ENCODE peak calls at places on chromosomes 13 and 19, in six cellular contexts. One of them, this sample, is unnamed.

GRCh38 chr13:23506071-23506820 is 64.0 kb upstream of the TNFRSF19 start:
- DNase-seq in stimulated activated CD8-positive, alpha-beta memory T cell treated with anti-CD3 and anti-CD28 coated beads, Interleukin-12 subunit alpha, Interleukin-12 subunit beta, amount 100 ng/mL, for 4 hours: no peak
- DNase-seq in AG04450: no peak
- DNase-seq in SHP77: no peak
- DNase-seq in A172: peak
- DNase-seq in activated naive CD4-positive, alpha-beta T cell treated with anti-CD3 and anti-CD28 coated beads, Interleukin-2, amount 50 U/mL, for 16 hours: no peak
- DNase-seq in this sample: no peak

GRCh38 chr19:7908078-7908699 is 4.5 kb downstream of the MAP2K7 start:
- DNase-seq in stimulated activated CD8-positive, alpha-beta memory T cell treated with anti-CD3 and anti-CD28 coated beads, Interleukin-12 subunit alpha, Interleukin-12 subunit beta, amount 100 ng/mL, for 4 hours: no peak
- DNase-seq in AG04450: no peak
- DNase-seq in SHP77: no peak
- DNase-seq in A172: no peak
- DNase-seq in activated naive CD4-positive, alpha-beta T cell treated with anti-CD3 and anti-CD28 coated beads, Interleukin-2, amount 50 U/mL, for 16 hours: no peak
- DNase-seq in this sample: no peak

GRCh38 chr19:40380199-40381037 is 9.6 kb downstream of the HIPK4 start:
- DNase-seq in stimulated activated CD8-positive, alpha-beta memory T cell treated with anti-CD3 and anti-CD28 coated beads, Interleukin-12 subunit alpha, Interleukin-12 subunit beta, amount 100 ng/mL, for 4 hours: no peak
- DNase-seq in AG04450: no peak
- DNase-seq in SHP77: no peak
- DNase-seq in A172: no peak
- DNase-seq in activated naive CD4-positive, alpha-beta T cell treated with anti-CD3 and anti-CD28 coated beads, Interleukin-2, amount 50 U/mL, for 16 hours: no peak
- DNase-seq in this sample: no peak

GRCh38 chr19:38700933-38701454 is 43.3 kb downstream of the CAPN12 start:
- DNase-seq in stimulated activated CD8-positive, alpha-beta memory T cell treated with anti-CD3 and anti-CD28 coated beads, Interleukin-12 subunit alpha, Interleukin-12 subunit beta, amount 100 ng/mL, for 4 hours: no peak
- DNase-seq in AG04450: no peak
- DNase-seq in SHP77: no peak
- DNase-seq in A172: no peak
- DNase-seq in activated naive CD4-positive, alpha-beta T cell treated with anti-CD3 and anti-CD28 coated beads, Interleukin-2, amount 50 U/mL, for 16 hours: no peak
- DNase-seq in this sample: no peak

GRCh38 chr19:3094638-3095374 is 644 bp downstream of the GNA11 start:
- DNase-seq in stimulated activated CD8-positive, alpha-beta memory T cell treated with anti-CD3 and anti-CD28 coated beads, Interleukin-12 subunit alpha, Interleukin-12 subunit beta, amount 100 ng/mL, for 4 hours: no peak
- DNase-seq in AG04450: no peak
- DNase-seq in SHP77: no peak
- DNase-seq in A172: no peak
- DNase-seq in activated naive CD4-positive, alpha-beta T cell treated with anti-CD3 and anti-CD28 coated beads, Interleukin-2, amount 50 U/mL, for 16 hours: peak
- DNase-seq in this sample: no peak

GRCh38 chr13:40261947-40262346 is 404.5 kb downstream of the FOXO1 start:
- DNase-seq in stimulated activated CD8-positive, alpha-beta memory T cell treated with anti-CD3 and anti-CD28 coated beads, Interleukin-12 subunit alpha, Interleukin-12 subunit beta, amount 100 ng/mL, for 4 hours: no peak
- DNase-seq in AG04450: no peak
- DNase-seq in SHP77: no peak
- DNase-seq in A172: no peak
- DNase-seq in activated naive CD4-positive, alpha-beta T cell treated with anti-CD3 and anti-CD28 coated beads, Interleukin-2, amount 50 U/mL, for 16 hours: no peak
- DNase-seq in this sample: no peak

GRCh38 chr13:21106089-21106488 is 44.7 kb upstream of the LATS2 start:
- DNase-seq in stimulated activated CD8-positive, alpha-beta memory T cell treated with anti-CD3 and anti-CD28 coated beads, Interleukin-12 subunit alpha, Interleukin-12 subunit beta, amount 100 ng/mL, for 4 hours: no peak
- DNase-seq in AG04450: peak
- DNase-seq in SHP77: no peak
- DNase-seq in A172: peak
- DNase-seq in activated naive CD4-positive, alpha-beta T cell treated with anti-CD3 and anti-CD28 coated beads, Interleukin-2, amount 50 U/mL, for 16 hours: no peak
- DNase-seq in this sample: no peak

GRCh38 chr13:113864303-113864890 is 521 bp upstream of the GAS6 start:
- DNase-seq in stimulated activated CD8-positive, alpha-beta memory T cell treated with anti-CD3 and anti-CD28 coated beads, Interleukin-12 subunit alpha, Interleukin-12 subunit beta, amount 100 ng/mL, for 4 hours: no peak
- DNase-seq in AG04450: no peak
- DNase-seq in SHP77: no peak
- DNase-seq in A172: no peak
- DNase-seq in activated naive CD4-positive, alpha-beta T cell treated with anti-CD3 and anti-CD28 coated beads, Interleukin-2, amount 50 U/mL, for 16 hours: no peak
- DNase-seq in this sample: no peak

GRCh38 chr13:97258801-97259200 is 36.7 kb downstream of the MBNL2 start:
- DNase-seq in stimulated activated CD8-positive, alpha-beta memory T cell treated with anti-CD3 and anti-CD28 coated beads, Interleukin-12 subunit alpha, Interleukin-12 subunit beta, amount 100 ng/mL, for 4 hours: no peak
- DNase-seq in AG04450: no peak
- DNase-seq in SHP77: no peak
- DNase-seq in A172: no peak
- DNase-seq in activated naive CD4-positive, alpha-beta T cell treated with anti-CD3 and anti-CD28 coated beads, Interleukin-2, amount 50 U/mL, for 16 hours: no peak
- DNase-seq in this sample: no peak

GRCh38 chr19:2722541-2723344 is 1.6 kb upstream of the DIRAS1 start:
- DNase-seq in stimulated activated CD8-positive, alpha-beta memory T cell treated with anti-CD3 and anti-CD28 coated beads, Interleukin-12 subunit alpha, Interleukin-12 subunit beta, amount 100 ng/mL, for 4 hours: no peak
- DNase-seq in AG04450: no peak
- DNase-seq in SHP77: peak
- DNase-seq in A172: peak
- DNase-seq in activated naive CD4-positive, alpha-beta T cell treated with anti-CD3 and anti-CD28 coated beads, Interleukin-2, amount 50 U/mL, for 16 hours: no peak
- DNase-seq in this sample: no peak

GRCh38 chr19:16113727-16114126 is 2.0 kb downstream of the RAB8A start:
- DNase-seq in stimulated activated CD8-positive, alpha-beta memory T cell treated with anti-CD3 and anti-CD28 coated beads, Interleukin-12 subunit alpha, Interleukin-12 subunit beta, amount 100 ng/mL, for 4 hours: no peak
- DNase-seq in AG04450: no peak
- DNase-seq in SHP77: no peak
- DNase-seq in A172: no peak
- DNase-seq in activated naive CD4-positive, alpha-beta T cell treated with anti-CD3 and anti-CD28 coated beads, Interleukin-2, amount 50 U/mL, for 16 hours: no peak
- DNase-seq in this sample: no peak

GRCh38 chr19:8552810-8553209 is 24.4 kb downstream of the MYO1F start:
- DNase-seq in stimulated activated CD8-positive, alpha-beta memory T cell treated with anti-CD3 and anti-CD28 coated beads, Interleukin-12 subunit alpha, Interleukin-12 subunit beta, amount 100 ng/mL, for 4 hours: no peak
- DNase-seq in AG04450: no peak
- DNase-seq in SHP77: peak
- DNase-seq in A172: peak
- DNase-seq in activated naive CD4-positive, alpha-beta T cell treated with anti-CD3 and anti-CD28 coated beads, Interleukin-2, amount 50 U/mL, for 16 hours: no peak
- DNase-seq in this sample: no peak

GRCh38 chr19:11284535-11284934 is 11.4 kb upstream of the TSPAN16 start:
- DNase-seq in stimulated activated CD8-positive, alpha-beta memory T cell treated with anti-CD3 and anti-CD28 coated beads, Interleukin-12 subunit alpha, Interleukin-12 subunit beta, amount 100 ng/mL, for 4 hours: no peak
- DNase-seq in AG04450: no peak
- DNase-seq in SHP77: no peak
- DNase-seq in A172: no peak
- DNase-seq in activated naive CD4-positive, alpha-beta T cell treated with anti-CD3 and anti-CD28 coated beads, Interleukin-2, amount 50 U/mL, for 16 hours: no peak
- DNase-seq in this sample: no peak

GRCh38 chr19:44725251-44725650 is 23.3 kb upstream of the BCL3 start:
- DNase-seq in stimulated activated CD8-positive, alpha-beta memory T cell treated with anti-CD3 and anti-CD28 coated beads, Interleukin-12 subunit alpha, Interleukin-12 subunit beta, amount 100 ng/mL, for 4 hours: no peak
- DNase-seq in AG04450: no peak
- DNase-seq in SHP77: no peak
- DNase-seq in A172: no peak
- DNase-seq in activated naive CD4-positive, alpha-beta T cell treated with anti-CD3 and anti-CD28 coated beads, Interleukin-2, amount 50 U/mL, for 16 hours: no peak
- DNase-seq in this sample: no peak

GRCh38 chr19:35354898-35355297 is 3.4 kb upstream of the FFAR3 start:
- DNase-seq in stimulated activated CD8-positive, alpha-beta memory T cell treated with anti-CD3 and anti-CD28 coated beads, Interleukin-12 subunit alpha, Interleukin-12 subunit beta, amount 100 ng/mL, for 4 hours: no peak
- DNase-seq in AG04450: no peak
- DNase-seq in SHP77: no peak
- DNase-seq in A172: no peak
- DNase-seq in activated naive CD4-positive, alpha-beta T cell treated with anti-CD3 and anti-CD28 coated beads, Interleukin-2, amount 50 U/mL, for 16 hours: no peak
- DNase-seq in this sample: no peak

GRCh38 chr13:29877456-29878096 is 27.2 kb upstream of the UBL3 start:
- DNase-seq in stimulated activated CD8-positive, alpha-beta memory T cell treated with anti-CD3 and anti-CD28 coated beads, Interleukin-12 subunit alpha, Interleukin-12 subunit beta, amount 100 ng/mL, for 4 hours: no peak
- DNase-seq in AG04450: no peak
- DNase-seq in SHP77: no peak
- DNase-seq in A172: no peak
- DNase-seq in activated naive CD4-positive, alpha-beta T cell treated with anti-CD3 and anti-CD28 coated beads, Interleukin-2, amount 50 U/mL, for 16 hours: no peak
- DNase-seq in this sample: no peak

GRCh38 chr13:50080158-50080855 is 65.1 kb downstream of the KCNRG start:
- DNase-seq in stimulated activated CD8-positive, alpha-beta memory T cell treated with anti-CD3 and anti-CD28 coated beads, Interleukin-12 subunit alpha, Interleukin-12 subunit beta, amount 100 ng/mL, for 4 hours: no peak
- DNase-seq in AG04450: no peak
- DNase-seq in SHP77: no peak
- DNase-seq in A172: no peak
- DNase-seq in activated naive CD4-positive, alpha-beta T cell treated with anti-CD3 and anti-CD28 coated beads, Interleukin-2, amount 50 U/mL, for 16 hours: peak
- DNase-seq in this sample: no peak

GRCh38 chr19:35895911-35896642 is 4.3 kb downstream of the NFKBID start:
- DNase-seq in stimulated activated CD8-positive, alpha-beta memory T cell treated with anti-CD3 and anti-CD28 coated beads, Interleukin-12 subunit alpha, Interleukin-12 subunit beta, amount 100 ng/mL, for 4 hours: no peak
- DNase-seq in AG04450: no peak
- DNase-seq in SHP77: no peak
- DNase-seq in A172: no peak
- DNase-seq in activated naive CD4-positive, alpha-beta T cell treated with anti-CD3 and anti-CD28 coated beads, Interleukin-2, amount 50 U/mL, for 16 hours: no peak
- DNase-seq in this sample: no peak

GRCh38 chr13:41742917-41743552 is 217.9 kb downstream of the VWA8 start:
- DNase-seq in stimulated activated CD8-positive, alpha-beta memory T cell treated with anti-CD3 and anti-CD28 coated beads, Interleukin-12 subunit alpha, Interleukin-12 subunit beta, amount 100 ng/mL, for 4 hours: no peak
- DNase-seq in AG04450: no peak
- DNase-seq in SHP77: no peak
- DNase-seq in A172: no peak
- DNase-seq in activated naive CD4-positive, alpha-beta T cell treated with anti-CD3 and anti-CD28 coated beads, Interleukin-2, amount 50 U/mL, for 16 hours: no peak
- DNase-seq in this sample: no peak

GRCh38 chr19:47495478-47496372 is 11.7 kb upstream of the KPTN start:
- DNase-seq in stimulated activated CD8-positive, alpha-beta memory T cell treated with anti-CD3 and anti-CD28 coated beads, Interleukin-12 subunit alpha, Interleukin-12 subunit beta, amount 100 ng/mL, for 4 hours: no peak
- DNase-seq in AG04450: no peak
- DNase-seq in SHP77: no peak
- DNase-seq in A172: no peak
- DNase-seq in activated naive CD4-positive, alpha-beta T cell treated with anti-CD3 and anti-CD28 coated beads, Interleukin-2, amount 50 U/mL, for 16 hours: no peak
- DNase-seq in this sample: no peak

GRCh38 chr19:42197375-42197817 is 20.1 kb downstream of the DEDD2 start:
- DNase-seq in stimulated activated CD8-positive, alpha-beta memory T cell treated with anti-CD3 and anti-CD28 coated beads, Interleukin-12 subunit alpha, Interleukin-12 subunit beta, amount 100 ng/mL, for 4 hours: no peak
- DNase-seq in AG04450: no peak
- DNase-seq in SHP77: no peak
- DNase-seq in A172: no peak
- DNase-seq in activated naive CD4-positive, alpha-beta T cell treated with anti-CD3 and anti-CD28 coated beads, Interleukin-2, amount 50 U/mL, for 16 hours: no peak
- DNase-seq in this sample: no peak

GRCh38 chr13:49213539-49213938 is 6.6 kb upstream of the MLNR start:
- DNase-seq in stimulated activated CD8-positive, alpha-beta memory T cell treated with anti-CD3 and anti-CD28 coated beads, Interleukin-12 subunit alpha, Interleukin-12 subunit beta, amount 100 ng/mL, for 4 hours: no peak
- DNase-seq in AG04450: no peak
- DNase-seq in SHP77: no peak
- DNase-seq in A172: no peak
- DNase-seq in activated naive CD4-positive, alpha-beta T cell treated with anti-CD3 and anti-CD28 coated beads, Interleukin-2, amount 50 U/mL, for 16 hours: no peak
- DNase-seq in this sample: no peak

GRCh38 chr19:18741566-18742121 is 49.5 kb downstream of the COMP start:
- DNase-seq in stimulated activated CD8-positive, alpha-beta memory T cell treated with anti-CD3 and anti-CD28 coated beads, Interleukin-12 subunit alpha, Interleukin-12 subunit beta, amount 100 ng/mL, for 4 hours: no peak
- DNase-seq in AG04450: no peak
- DNase-seq in SHP77: peak
- DNase-seq in A172: no peak
- DNase-seq in activated naive CD4-positive, alpha-beta T cell treated with anti-CD3 and anti-CD28 coated beads, Interleukin-2, amount 50 U/mL, for 16 hours: no peak
- DNase-seq in this sample: no peak

GRCh38 chr19:32824906-32825608 is 44.5 kb downstream of the SLC7A9 start:
- DNase-seq in stimulated activated CD8-positive, alpha-beta memory T cell treated with anti-CD3 and anti-CD28 coated beads, Interleukin-12 subunit alpha, Interleukin-12 subunit beta, amount 100 ng/mL, for 4 hours: no peak
- DNase-seq in AG04450: no peak
- DNase-seq in SHP77: no peak
- DNase-seq in A172: no peak
- DNase-seq in activated naive CD4-positive, alpha-beta T cell treated with anti-CD3 and anti-CD28 coated beads, Interleukin-2, amount 50 U/mL, for 16 hours: no peak
- DNase-seq in this sample: peak

GRCh38 chr19:47433121-47433520 is 13.8 kb upstream of the MEIS3 start:
- DNase-seq in stimulated activated CD8-positive, alpha-beta memory T cell treated with anti-CD3 and anti-CD28 coated beads, Interleukin-12 subunit alpha, Interleukin-12 subunit beta, amount 100 ng/mL, for 4 hours: no peak
- DNase-seq in AG04450: no peak
- DNase-seq in SHP77: no peak
- DNase-seq in A172: no peak
- DNase-seq in activated naive CD4-positive, alpha-beta T cell treated with anti-CD3 and anti-CD28 coated beads, Interleukin-2, amount 50 U/mL, for 16 hours: no peak
- DNase-seq in this sample: no peak

GRCh38 chr13:109301276-109301675 is 485.1 kb downstream of the IRS2 start:
- DNase-seq in stimulated activated CD8-positive, alpha-beta memory T cell treated with anti-CD3 and anti-CD28 coated beads, Interleukin-12 subunit alpha, Interleukin-12 subunit beta, amount 100 ng/mL, for 4 hours: no peak
- DNase-seq in AG04450: no peak
- DNase-seq in SHP77: no peak
- DNase-seq in A172: no peak
- DNase-seq in activated naive CD4-positive, alpha-beta T cell treated with anti-CD3 and anti-CD28 coated beads, Interleukin-2, amount 50 U/mL, for 16 hours: no peak
- DNase-seq in this sample: no peak

GRCh38 chr13:73146705-73147104 is 87.9 kb downstream of the KLF5 start:
- DNase-seq in stimulated activated CD8-positive, alpha-beta memory T cell treated with anti-CD3 and anti-CD28 coated beads, Interleukin-12 subunit alpha, Interleukin-12 subunit beta, amount 100 ng/mL, for 4 hours: no peak
- DNase-seq in AG04450: no peak
- DNase-seq in SHP77: no peak
- DNase-seq in A172: peak
- DNase-seq in activated naive CD4-positive, alpha-beta T cell treated with anti-CD3 and anti-CD28 coated beads, Interleukin-2, amount 50 U/mL, for 16 hours: no peak
- DNase-seq in this sample: no peak

GRCh38 chr13:75635621-75636338 is at the start of gene LMO7:
- DNase-seq in stimulated activated CD8-positive, alpha-beta memory T cell treated with anti-CD3 and anti-CD28 coated beads, Interleukin-12 subunit alpha, Interleukin-12 subunit beta, amount 100 ng/mL, for 4 hours: peak
- DNase-seq in AG04450: no peak
- DNase-seq in SHP77: no peak
- DNase-seq in A172: peak
- DNase-seq in activated naive CD4-positive, alpha-beta T cell treated with anti-CD3 and anti-CD28 coated beads, Interleukin-2, amount 50 U/mL, for 16 hours: peak
- DNase-seq in this sample: no peak

GRCh38 chr19:27872370-27872769 is 1340.6 kb downstream of the UQCRFS1 start:
- DNase-seq in stimulated activated CD8-positive, alpha-beta memory T cell treated with anti-CD3 and anti-CD28 coated beads, Interleukin-12 subunit alpha, Interleukin-12 subunit beta, amount 100 ng/mL, for 4 hours: no peak
- DNase-seq in AG04450: no peak
- DNase-seq in SHP77: no peak
- DNase-seq in A172: no peak
- DNase-seq in activated naive CD4-positive, alpha-beta T cell treated with anti-CD3 and anti-CD28 coated beads, Interleukin-2, amount 50 U/mL, for 16 hours: no peak
- DNase-seq in this sample: no peak

GRCh38 chr19:14830702-14831101 is 4.3 kb downstream of the OR7A5 start:
- DNase-seq in stimulated activated CD8-positive, alpha-beta memory T cell treated with anti-CD3 and anti-CD28 coated beads, Interleukin-12 subunit alpha, Interleukin-12 subunit beta, amount 100 ng/mL, for 4 hours: no peak
- DNase-seq in AG04450: no peak
- DNase-seq in SHP77: no peak
- DNase-seq in A172: peak
- DNase-seq in activated naive CD4-positive, alpha-beta T cell treated with anti-CD3 and anti-CD28 coated beads, Interleukin-2, amount 50 U/mL, for 16 hours: no peak
- DNase-seq in this sample: no peak

This sample was measured in glomerular endothelial cell.